ENCODE peak calls at places on chromosome 20, in six cellular contexts. S is tibial artery, H is cardiac muscle cell, V is spleen, J is left lung, X is SJSA1. B is an unnamed sample.
A peak's percentile ranks its signal among the peaks of the same experiment; 100 is the strongest.

GRCh38 chr20:5885866-5886265 is 64.5 kb downstream of the TRMT6 start:
- DNase-seq in S (no peak), H (no peak), V (no peak), J (no peak), X (no peak), B (no peak)

GRCh38 chr20:6562111-6562510 is 205.4 kb upstream of the BMP2 start:
- DNase-seq in S (no peak), H (no peak), V (no peak), J (no peak), X (peak; percentile 63), B (peak; percentile 39)

GRCh38 chr20:58553841-58554240 is 38.6 kb upstream of the APCDD1L start:
- DNase-seq in S (peak; percentile 61), H (no peak), V (no peak), J (no peak), X (no peak), B (no peak)

GRCh38 chr20:44166477-44166876 is 20.5 kb downstream of the JPH2 start:
- DNase-seq in S (peak; percentile 67), H (peak; percentile 85), V (no peak), J (no peak), X (peak; percentile 84), B (peak; percentile 30)

GRCh38 chr20:62908971-62909791 is 17.1 kb downstream of the DIDO1 start:
- DNase-seq in S (no peak), H (no peak), V (no peak), J (no peak), X (no peak), B (no peak)

GRCh38 chr20:32110173-32110704 is 725 bp downstream of the TM9SF4 start:
- DNase-seq in S (no peak), H (no peak), V (no peak), J (no peak), X (no peak), B (no peak)

GRCh38 chr20:32559216-32559752 is 25.8 kb downstream of the NOL4L start:
- DNase-seq in S (no peak), H (no peak), V (no peak), J (no peak), X (no peak), B (no peak)

GRCh38 chr20:14344746-14345145 is 7.3 kb upstream of the FLRT3 start:
- DNase-seq in S (no peak), H (no peak), V (no peak), J (no peak), X (no peak), B (no peak)

GRCh38 chr20:44702776-44703175 is 12.4 kb upstream of the CCN5 start:
- DNase-seq in S (peak; percentile 96), H (no peak), V (peak; percentile 85), J (peak; percentile 81), X (peak; percentile 56), B (peak; percentile 57)

GRCh38 chr20:17856024-17856564 is 112.5 kb downstream of the SNX5 start:
- DNase-seq in S (peak; percentile 21), H (no peak), V (peak; percentile 83), J (no peak), X (no peak), B (no peak)

GRCh38 chr20:34365765-34366213 is 2.7 kb downstream of the ITCH start:
- DNase-seq in S (no peak), H (no peak), V (no peak), J (no peak), X (no peak), B (no peak)

GRCh38 chr20:57090590-57091560 is 175.6 kb downstream of the BMP7 start:
- DNase-seq in S (no peak), H (no peak), V (peak; percentile 65), J (no peak), X (no peak), B (no peak)

GRCh38 chr20:63377256-63378114 is 16.3 kb upstream of the CHRNA4 start:
- DNase-seq in S (no peak), H (peak; percentile 67), V (no peak), J (no peak), X (no peak), B (no peak)

GRCh38 chr20:60808003-60808402 is 444.1 kb upstream of the CDH4 start:
- DNase-seq in S (no peak), H (no peak), V (no peak), J (no peak), X (no peak), B (no peak)

GRCh38 chr20:45323731-45324130 is 15.6 kb upstream of the MATN4 start:
- DNase-seq in S (no peak), H (no peak), V (no peak), J (no peak), X (no peak), B (no peak)

GRCh38 chr20:54162378-54162777 is 11.4 kb downstream of the CYP24A1 start:
- DNase-seq in S (no peak), H (no peak), V (no peak), J (no peak), X (no peak), B (no peak)
- H3K27me3 ChIP-seq in S (peaks cover 19% of the 10 kb centered on the region), H (no peaks in the 10 kb centered on the region), V (no peaks in the 10 kb centered on the region), J (peaks cover 63% of the 10 kb centered on the region), X (no peaks in the 10 kb centered on the region), B (no peaks in the 10 kb centered on the region)

GRCh38 chr20:41135187-41135887 is 2.0 kb upstream of the PLCG1 start:
- DNase-seq in S (no peak), H (peak; percentile 70), V (peak; percentile 87), J (no peak), X (peak; percentile 28), B (no peak)
- H3K27me3 ChIP-seq in S (no peaks in the 10 kb centered on the region), H (no peaks in the 10 kb centered on the region), V (no peaks in the 10 kb centered on the region), J (peaks cover 33% of the 10 kb centered on the region), X (no peaks in the 10 kb centered on the region), B (no peaks in the 10 kb centered on the region)

GRCh38 chr20:37469531-37469930 is 51.5 kb upstream of the NNAT start:
- DNase-seq in S (no peak), H (no peak), V (no peak), J (no peak), X (no peak), B (no peak)
- H3K27me3 ChIP-seq in S (peaks cover 3% of the 10 kb centered on the region), H (no peaks in the 10 kb centered on the region), V (no peaks in the 10 kb centered on the region), J (no peaks in the 10 kb centered on the region), X (peaks cover 8% of the 10 kb centered on the region), B (peaks cover 21% of the 10 kb centered on the region)

GRCh38 chr20:40689943-40690835 is 1.2 kb upstream of the MAFB start:
- DNase-seq in S (peak; percentile 94), H (peak; percentile 93), V (peak; percentile 95), J (peak; percentile 92), X (peak; percentile 75), B (no peak)

GRCh38 chr20:40694246-40694645 is 5.2 kb upstream of the MAFB start:
- DNase-seq in S (no peak), H (no peak), V (no peak), J (no peak), X (no peak), B (no peak)

GRCh38 chr20:40691566-40692239 is 2.7 kb upstream of the MAFB start:
- DNase-seq in S (no peak), H (no peak), V (no peak), J (no peak), X (no peak), B (no peak)

GRCh38 chr20:40690836-40691565 is 2.0 kb upstream of the MAFB start:
- DNase-seq in S (no peak), H (no peak), V (no peak), J (no peak), X (no peak), B (no peak)

GRCh38 chr20:40692240-40693011 is 3.4 kb upstream of the MAFB start:
- DNase-seq in S (no peak), H (no peak), V (no peak), J (no peak), X (no peak), B (no peak)
- H3K27me3 ChIP-seq in S (peaks cover 51% of the 10 kb centered on the region), H (peaks cover 87% of the 10 kb centered on the region), V (no peaks in the 10 kb centered on the region), J (peaks cover 98% of the 10 kb centered on the region), X (peaks cover 17% of the 10 kb centered on the region), B (peaks cover 18% of the 10 kb centered on the region)

GRCh38 chr20:46439837-46440236 is 33.4 kb upstream of the ELMO2 start:
- DNase-seq in S (no peak), H (no peak), V (no peak), J (no peak), X (no peak), B (no peak)
- H3K27me3 ChIP-seq in S (peaks cover 3% of the 10 kb centered on the region), H (no peaks in the 10 kb centered on the region), V (no peaks in the 10 kb centered on the region), J (no peaks in the 10 kb centered on the region), X (peaks cover 12% of the 10 kb centered on the region), B (no peaks in the 10 kb centered on the region)

GRCh38 chr20:20215976-20216727 is 151.8 kb upstream of the INSM1 start:
- DNase-seq in S (no peak), H (no peak), V (no peak), J (no peak), X (no peak), B (no peak)

GRCh38 chr20:20216941-20217340 is 151.0 kb upstream of the INSM1 start:
- DNase-seq in S (no peak), H (no peak), V (no peak), J (no peak), X (no peak), B (no peak)

GRCh38 chr20:20219016-20219415 is 148.9 kb upstream of the INSM1 start:
- DNase-seq in S (no peak), H (no peak), V (no peak), J (no peak), X (no peak), B (no peak)

GRCh38 chr20:20220137-20220536 is 147.8 kb upstream of the INSM1 start:
- DNase-seq in S (no peak), H (no peak), V (no peak), J (no peak), X (no peak), B (no peak)

GRCh38 chr20:20217626-20218025 is 150.3 kb upstream of the INSM1 start:
- DNase-seq in S (no peak), H (no peak), V (no peak), J (no peak), X (no peak), B (no peak)
- H3K27me3 ChIP-seq in S (peaks cover 3% of the 10 kb centered on the region), H (no peaks in the 10 kb centered on the region), V (no peaks in the 10 kb centered on the region), J (peaks cover 19% of the 10 kb centered on the region), X (no peaks in the 10 kb centered on the region), B (peaks cover 4% of the 10 kb centered on the region)

GRCh38 chr20:24868959-24869358 is 80.1 kb upstream of the CST7 start:
- DNase-seq in S (no peak), H (no peak), V (no peak), J (no peak), X (no peak), B (no peak)
- H3K27me3 ChIP-seq in S (no peaks in the 10 kb centered on the region), H (no peaks in the 10 kb centered on the region), V (no peaks in the 10 kb centered on the region), J (peaks cover 22% of the 10 kb centered on the region), X (no peaks in the 10 kb centered on the region), B (no peaks in the 10 kb centered on the region)

GRCh38 chr20:52104546-52105044 is 87.0 kb downstream of the ZFP64 start:
- DNase-seq in S (no peak), H (peak; percentile 13), V (no peak), J (no peak), X (no peak), B (no peak)

GRCh38 chr20:52103911-52104545 is 87.6 kb downstream of the ZFP64 start:
- DNase-seq in S (no peak), H (no peak), V (no peak), J (no peak), X (no peak), B (no peak)

GRCh38 chr20:52105573-52106422 is 85.8 kb downstream of the ZFP64 start:
- DNase-seq in S (no peak), H (peak; percentile 47), V (no peak), J (no peak), X (no peak), B (no peak)

GRCh38 chr20:52103469-52103910 is 88.1 kb downstream of the ZFP64 start:
- DNase-seq in S (no peak), H (no peak), V (no peak), J (no peak), X (no peak), B (no peak)

GRCh38 chr20:52105045-52105572 is 86.5 kb downstream of the ZFP64 start:
- DNase-seq in S (no peak), H (peak; percentile 63), V (no peak), J (no peak), X (no peak), B (no peak)
- H3K27me3 ChIP-seq in S (peaks cover 31% of the 10 kb centered on the region), H (peaks cover 65% of the 10 kb centered on the region), V (no peaks in the 10 kb centered on the region), J (peaks cover 45% of the 10 kb centered on the region), X (peaks cover 5% of the 10 kb centered on the region), B (no peaks in the 10 kb centered on the region)

B was measured in BJ.